ENCODE peak calls at places on chromosome 3, in nine cellular contexts. One of them, this sample, is unnamed.
A peak's percentile ranks its signal among the peaks of the same experiment; 100 is the strongest.

GRCh38 chr3:46981932-46982471 is 2.5 kb downstream of the NBEAL2 start:
- DNase-seq in vagina: no peak
- DNase-seq in uterus: no peak
- DNase-seq in right lobe of liver: no peak
- DNase-seq in HepG2: no peak
- DNase-seq in transverse colon: peak; percentile 70
- DNase-seq in adrenal gland: no peak
- DNase-seq in lower leg skin: no peak
- DNase-seq in ovary: no peak
- DNase-seq in this sample: peak; percentile 76

GRCh38 chr3:156396851-156397250 is 158.1 kb downstream of the SSR3 start:
- DNase-seq in right lobe of liver: no peak
- DNase-seq in adrenal gland: no peak
- DNase-seq in vagina: no peak
- DNase-seq in transverse colon: no peak
- DNase-seq in ovary: no peak
- DNase-seq in uterus: no peak
- DNase-seq in lower leg skin: no peak
- DNase-seq in HepG2: no peak
- DNase-seq in this sample: no peak

GRCh38 chr3:179027326-179027900 is 44.2 kb downstream of the ZMAT3 start:
- DNase-seq in right lobe of liver: no peak
- DNase-seq in vagina: no peak
- DNase-seq in HepG2: no peak
- DNase-seq in lower leg skin: no peak
- DNase-seq in uterus: peak; percentile 22
- DNase-seq in adrenal gland: no peak
- DNase-seq in transverse colon: no peak
- DNase-seq in ovary: no peak
- DNase-seq in this sample: no peak

GRCh38 chr3:151305778-151306157 is 10.9 kb downstream of the GPR87 start:
- DNase-seq in adrenal gland: no peak
- DNase-seq in ovary: no peak
- DNase-seq in HepG2: no peak
- DNase-seq in vagina: no peak
- DNase-seq in transverse colon: no peak
- DNase-seq in lower leg skin: no peak
- DNase-seq in right lobe of liver: no peak
- DNase-seq in uterus: no peak
- DNase-seq in this sample: no peak

GRCh38 chr3:9878700-9879099 is 1.4 kb downstream of the CIDEC start:
- DNase-seq in uterus: no peak
- DNase-seq in transverse colon: peak; percentile 72
- DNase-seq in lower leg skin: no peak
- DNase-seq in ovary: no peak
- DNase-seq in adrenal gland: no peak
- DNase-seq in HepG2: peak; percentile 84
- DNase-seq in right lobe of liver: no peak
- DNase-seq in vagina: no peak
- DNase-seq in this sample: peak; percentile 59

GRCh38 chr3:194587438-194587931 is 45.7 kb downstream of the TMEM44 start:
- DNase-seq in transverse colon: no peak
- DNase-seq in HepG2: no peak
- DNase-seq in right lobe of liver: no peak
- DNase-seq in lower leg skin: no peak
- DNase-seq in adrenal gland: peak; percentile 68
- DNase-seq in uterus: no peak
- DNase-seq in ovary: no peak
- DNase-seq in vagina: no peak
- DNase-seq in this sample: no peak

GRCh38 chr3:154018100-154018696 is 103.0 kb upstream of the ARHGEF26 start:
- DNase-seq in lower leg skin: no peak
- DNase-seq in vagina: no peak
- DNase-seq in right lobe of liver: no peak
- DNase-seq in adrenal gland: no peak
- DNase-seq in transverse colon: peak; percentile 19
- DNase-seq in uterus: no peak
- DNase-seq in HepG2: peak; percentile 33
- DNase-seq in ovary: no peak
- DNase-seq in this sample: peak; percentile 48

GRCh38 chr3:14784087-14784596 is 34.6 kb upstream of the FGD5 start:
- DNase-seq in transverse colon: no peak
- DNase-seq in lower leg skin: no peak
- DNase-seq in right lobe of liver: peak; percentile 28
- DNase-seq in adrenal gland: no peak
- DNase-seq in uterus: no peak
- DNase-seq in HepG2: no peak
- DNase-seq in vagina: no peak
- DNase-seq in ovary: no peak
- DNase-seq in this sample: no peak

GRCh38 chr3:20040476-20041196 is 390 bp downstream of the KAT2B start:
- DNase-seq in right lobe of liver: peak; percentile 88
- DNase-seq in lower leg skin: peak; percentile 71
- DNase-seq in adrenal gland: peak; percentile 82
- DNase-seq in HepG2: peak; percentile 27
- DNase-seq in transverse colon: peak; percentile 85
- DNase-seq in ovary: peak; percentile 82
- DNase-seq in vagina: no peak
- DNase-seq in uterus: peak; percentile 81
- DNase-seq in this sample: peak; percentile 75

GRCh38 chr3:182936239-182936946 is 43.9 kb downstream of the DCUN1D1 start:
- DNase-seq in transverse colon: no peak
- DNase-seq in vagina: no peak
- DNase-seq in right lobe of liver: no peak
- DNase-seq in ovary: no peak
- DNase-seq in lower leg skin: no peak
- DNase-seq in HepG2: no peak
- DNase-seq in uterus: no peak
- DNase-seq in adrenal gland: no peak
- DNase-seq in this sample: no peak

GRCh38 chr3:5006755-5007202 is 27.5 kb downstream of the BHLHE40 start:
- DNase-seq in ovary: no peak
- DNase-seq in vagina: no peak
- DNase-seq in transverse colon: no peak
- DNase-seq in uterus: no peak
- DNase-seq in HepG2: no peak
- DNase-seq in lower leg skin: no peak
- DNase-seq in adrenal gland: no peak
- DNase-seq in right lobe of liver: no peak
- DNase-seq in this sample: no peak

GRCh38 chr3:143283432-143284128 is 164.0 kb downstream of the CHST2 start:
- DNase-seq in adrenal gland: no peak
- DNase-seq in ovary: no peak
- DNase-seq in uterus: no peak
- DNase-seq in lower leg skin: no peak
- DNase-seq in HepG2: no peak
- DNase-seq in right lobe of liver: no peak
- DNase-seq in vagina: no peak
- DNase-seq in transverse colon: no peak
- DNase-seq in this sample: no peak

GRCh38 chr3:197942956-197943556 is 6.9 kb upstream of the RPL35A start:
- DNase-seq in HepG2: no peak
- DNase-seq in adrenal gland: peak; percentile 39
- DNase-seq in vagina: no peak
- DNase-seq in uterus: no peak
- DNase-seq in lower leg skin: no peak
- DNase-seq in ovary: no peak
- DNase-seq in transverse colon: no peak
- DNase-seq in right lobe of liver: no peak
- DNase-seq in this sample: no peak

GRCh38 chr3:18591120-18591519 is 166.0 kb upstream of the SATB1 start:
- DNase-seq in ovary: no peak
- DNase-seq in HepG2: no peak
- DNase-seq in adrenal gland: no peak
- DNase-seq in right lobe of liver: no peak
- DNase-seq in uterus: no peak
- DNase-seq in lower leg skin: no peak
- DNase-seq in transverse colon: no peak
- DNase-seq in vagina: no peak
- DNase-seq in this sample: no peak

GRCh38 chr3:128394033-128394432 is 72.7 kb downstream of the DNAJB8 start:
- DNase-seq in uterus: no peak
- DNase-seq in ovary: no peak
- DNase-seq in HepG2: no peak
- DNase-seq in lower leg skin: no peak
- DNase-seq in transverse colon: no peak
- DNase-seq in adrenal gland: peak; percentile 62
- DNase-seq in right lobe of liver: no peak
- DNase-seq in vagina: no peak
- DNase-seq in this sample: no peak

GRCh38 chr3:65338571-65338970 is 650.8 kb upstream of the ADAMTS9 start:
- DNase-seq in transverse colon: no peak
- DNase-seq in lower leg skin: no peak
- DNase-seq in uterus: no peak
- DNase-seq in HepG2: no peak
- DNase-seq in adrenal gland: no peak
- DNase-seq in vagina: no peak
- DNase-seq in right lobe of liver: no peak
- DNase-seq in ovary: no peak
- DNase-seq in this sample: no peak

GRCh38 chr3:65330072-65330471 is 642.3 kb upstream of the ADAMTS9 start:
- DNase-seq in lower leg skin: no peak
- DNase-seq in vagina: no peak
- DNase-seq in right lobe of liver: no peak
- DNase-seq in transverse colon: no peak
- DNase-seq in adrenal gland: peak; percentile 52
- DNase-seq in HepG2: no peak
- DNase-seq in ovary: no peak
- DNase-seq in uterus: no peak
- DNase-seq in this sample: no peak

GRCh38 chr3:65335587-65335986 is 647.8 kb upstream of the ADAMTS9 start:
- DNase-seq in lower leg skin: no peak
- DNase-seq in HepG2: no peak
- DNase-seq in right lobe of liver: no peak
- DNase-seq in vagina: no peak
- DNase-seq in uterus: no peak
- DNase-seq in ovary: no peak
- DNase-seq in transverse colon: no peak
- DNase-seq in adrenal gland: no peak
- DNase-seq in this sample: no peak

GRCh38 chr3:65331730-65332129 is 643.9 kb upstream of the ADAMTS9 start:
- DNase-seq in vagina: no peak
- DNase-seq in uterus: no peak
- DNase-seq in adrenal gland: no peak
- DNase-seq in ovary: no peak
- DNase-seq in right lobe of liver: no peak
- DNase-seq in transverse colon: no peak
- DNase-seq in lower leg skin: no peak
- DNase-seq in HepG2: no peak
- DNase-seq in this sample: no peak

DNA sequence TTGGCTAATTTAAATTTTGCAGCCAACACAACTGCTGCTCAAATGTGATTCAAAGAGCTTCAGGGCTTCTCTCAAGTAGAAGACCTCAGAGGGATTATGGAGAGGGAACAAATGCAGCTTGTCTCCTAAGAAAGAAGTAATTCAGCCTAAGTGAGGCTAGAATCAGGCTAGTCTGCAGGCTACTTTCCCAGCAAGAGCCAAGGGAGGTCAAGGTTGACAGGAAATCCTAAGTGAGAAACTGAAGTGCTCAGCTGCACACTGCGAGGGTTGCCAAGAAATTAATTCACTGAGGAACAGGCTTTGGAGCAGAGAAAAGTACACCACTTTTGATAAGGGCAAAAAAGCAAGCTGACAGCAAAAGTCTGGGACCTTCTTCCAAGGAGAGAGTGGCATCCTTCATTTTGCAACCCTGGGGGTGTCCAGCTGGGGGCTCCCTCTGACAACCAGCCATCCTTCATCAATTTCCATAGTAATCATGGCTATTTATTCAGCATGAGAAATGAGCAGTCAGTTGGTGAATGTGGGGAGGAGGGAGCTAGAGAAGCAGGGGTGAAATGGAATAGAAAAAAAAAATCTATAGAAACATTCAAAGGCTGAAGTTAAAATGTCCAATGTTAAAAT is 646.4 kb upstream of the ADAMTS9 start:
- DNase-seq in lower leg skin: no peak
- DNase-seq in transverse colon: no peak
- DNase-seq in ovary: peak; percentile 66
- DNase-seq in HepG2: no peak
- DNase-seq in uterus: peak; percentile 26
- DNase-seq in vagina: no peak
- DNase-seq in right lobe of liver: no peak
- DNase-seq in adrenal gland: peak; percentile 69
- DNase-seq in this sample: no peak
- TF ChIP-seq CTCF in lower leg skin: no peak
- TF ChIP-seq CTCF in transverse colon: no peak
- TF ChIP-seq CTCF in ovary: no peak
- TF ChIP-seq CTCF in HepG2: no peak
- TF ChIP-seq CTCF in uterus: no peak
- TF ChIP-seq CTCF in vagina: no peak
- TF ChIP-seq CTCF in right lobe of liver: no peak
- TF ChIP-seq CTCF in adrenal gland: no peak
- TF ChIP-seq CTCF in this sample: no peak

GRCh38 chr3:49716169-49716568 is 3.3 kb downstream of the AMIGO3 start:
- DNase-seq in ovary: no peak
- DNase-seq in HepG2: no peak
- DNase-seq in adrenal gland: no peak
- DNase-seq in lower leg skin: no peak
- DNase-seq in vagina: no peak
- DNase-seq in uterus: peak; percentile 14
- DNase-seq in transverse colon: no peak
- DNase-seq in right lobe of liver: peak; percentile 37
- DNase-seq in this sample: no peak
- TF ChIP-seq POLR2A in ovary: no peak
- TF ChIP-seq POLR2A in HepG2: no peak
- TF ChIP-seq POLR2A in adrenal gland: no peak
- TF ChIP-seq POLR2A in lower leg skin: no peak
- TF ChIP-seq POLR2A in vagina: no peak
- TF ChIP-seq POLR2A in uterus: no peak
- TF ChIP-seq POLR2A in transverse colon: no peak
- TF ChIP-seq POLR2A in right lobe of liver: no peak
- TF ChIP-seq POLR2A in this sample: no peak

DNA sequence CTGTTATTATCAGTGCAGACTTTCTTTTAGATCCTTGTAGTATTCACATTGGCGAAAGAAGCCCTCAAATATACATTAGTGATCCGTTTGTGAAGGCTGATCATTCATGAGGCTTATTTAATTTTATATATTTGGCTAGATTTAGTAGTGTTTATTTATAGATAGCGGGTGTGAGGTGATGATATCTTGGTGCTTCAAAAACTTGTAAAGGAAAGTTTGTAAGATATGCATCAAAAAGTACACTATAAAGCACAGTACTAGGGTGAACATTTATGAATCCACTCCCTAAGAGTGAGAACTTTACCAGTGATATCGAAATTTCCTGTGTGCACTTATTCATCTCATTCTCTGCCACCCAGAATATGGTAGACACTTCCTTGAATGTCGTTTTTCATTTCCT is 229.4 kb downstream of the MFSD1 start:
- DNase-seq in HepG2: no peak
- DNase-seq in right lobe of liver: no peak
- DNase-seq in uterus: no peak
- DNase-seq in adrenal gland: no peak
- DNase-seq in ovary: no peak
- DNase-seq in vagina: no peak
- DNase-seq in transverse colon: no peak
- DNase-seq in lower leg skin: no peak
- DNase-seq in this sample: no peak
- TF ChIP-seq CTCF in HepG2: no peak
- TF ChIP-seq CTCF in right lobe of liver: no peak
- TF ChIP-seq CTCF in uterus: no peak
- TF ChIP-seq CTCF in adrenal gland: no peak
- TF ChIP-seq CTCF in ovary: no peak
- TF ChIP-seq CTCF in vagina: no peak
- TF ChIP-seq CTCF in transverse colon: no peak
- TF ChIP-seq CTCF in lower leg skin: no peak
- TF ChIP-seq CTCF in this sample: no peak

GRCh38 chr3:141452045-141452444 is 34.8 kb upstream of the RASA2 start:
- DNase-seq in right lobe of liver: no peak
- DNase-seq in HepG2: peak; percentile 59
- DNase-seq in adrenal gland: no peak
- DNase-seq in uterus: no peak
- DNase-seq in lower leg skin: no peak
- DNase-seq in vagina: no peak
- DNase-seq in transverse colon: no peak
- DNase-seq in ovary: no peak
- DNase-seq in this sample: no peak
- TF ChIP-seq POLR2A in right lobe of liver: no peak
- TF ChIP-seq POLR2A in HepG2: no peak
- TF ChIP-seq POLR2A in adrenal gland: no peak
- TF ChIP-seq POLR2A in uterus: no peak
- TF ChIP-seq POLR2A in lower leg skin: no peak
- TF ChIP-seq POLR2A in vagina: no peak
- TF ChIP-seq POLR2A in transverse colon: no peak
- TF ChIP-seq POLR2A in ovary: no peak
- TF ChIP-seq POLR2A in this sample: no peak